ENCODE peak calls at places on chromosomes 2 and 18, in seven cellular contexts. U is GM12878, J is HepG2, H is K562, E is HCT116, T is SK-N-SH, A is H1. C is an unnamed sample.

GRCh38 chr18:23227729-23228075 is 92.4 kb downstream of the CABLES1 start:
- DNase-seq in H (no peak), T (no peak), E (no peak), U (no peak), A (no peak), J (peak), C (no peak)

GRCh38 chr2:96547751-96548161 is 11.2 kb downstream of the ARID5A start:
- DNase-seq in H (no peak), J (no peak), T (no peak), U (no peak), E (no peak), A (no peak), C (no peak)

GRCh38 chr2:224222320-224222719 is 179.6 kb downstream of the FAM124B start:
- DNase-seq in E (no peak), U (no peak), T (no peak), A (no peak), H (no peak), J (no peak), C (no peak)

GRCh38 chr2:23220687-23221086 is 164.3 kb upstream of the KLHL29 start:
- DNase-seq in T (no peak), A (no peak), U (no peak), H (no peak), J (no peak), E (no peak), C (no peak)

GRCh38 chr2:206521115-206521514 is 77.8 kb downstream of the ADAM23 start:
- DNase-seq in U (no peak), A (no peak), T (no peak), E (no peak), J (no peak), H (no peak), C (no peak)

GRCh38 chr18:64618390-64618789 is 469.5 kb upstream of the LINC00305 start:
- DNase-seq in J (no peak), T (no peak), U (no peak), A (no peak), E (no peak), H (no peak), C (no peak)

GRCh38 chr2:104177179-104177578 is 676.7 kb upstream of the POU3F3 start:
- DNase-seq in A (no peak), H (no peak), E (no peak), T (no peak), U (no peak), J (no peak), C (peak)

GRCh38 chr2:80335411-80335810 is 30.9 kb upstream of the LRRTM1 start:
- DNase-seq in A (no peak), T (no peak), H (no peak), U (no peak), E (no peak), J (no peak), C (no peak)

GRCh38 chr18:76565238-76566173 is 70.5 kb upstream of the ZNF516 start:
- DNase-seq in T (peak), A (peak), E (no peak), H (peak), J (peak), U (no peak), C (peak)

DNA sequence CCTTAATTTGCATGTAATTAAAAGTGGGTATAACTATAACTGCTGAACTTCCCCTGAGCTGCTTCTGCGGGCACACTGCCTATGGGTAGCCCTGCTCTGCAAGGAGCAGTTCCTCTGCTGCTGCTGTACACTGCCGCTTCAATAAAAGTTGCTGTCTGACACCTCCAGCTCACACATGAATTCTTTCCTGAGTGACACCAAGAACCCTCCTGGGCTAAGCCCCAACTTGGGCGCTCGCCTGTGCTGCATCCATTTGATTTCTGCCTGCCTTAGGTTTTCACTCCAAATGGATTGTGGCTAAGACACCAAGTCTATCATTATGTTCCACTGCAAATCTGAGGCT is 215.7 kb downstream of the ANAPC1 start:
- DNase-seq in E (no peak), J (no peak), H (no peak), A (no peak), U (no peak), T (no peak), C (no peak)
- TF ChIP-seq JUND in E (no peak), J (no peak), H (no peak), A (no peak), U (no peak), T (no peak), C (no peak)

GRCh38 chr18:2827076-2827475 is 19.7 kb upstream of the EMILIN2 start:
- DNase-seq in H (no peak), A (no peak), T (no peak), E (no peak), J (no peak), U (no peak), C (no peak)
- TF ChIP-seq JUND in H (no peak), A (no peak), T (no peak), E (no peak), J (no peak), U (no peak), C (no peak)

GRCh38 chr2:133266926-133267590 is 301.2 kb downstream of the NCKAP5 start:
- DNase-seq in J (no peak), T (peak), H (no peak), U (no peak), E (no peak), A (no peak), C (no peak)

GRCh38 chr2:133266075-133266925 is 302.0 kb downstream of the NCKAP5 start:
- DNase-seq in A (no peak), E (no peak), T (peak), U (no peak), J (no peak), H (no peak), C (peak)

GRCh38 chr2:133262888-133263287 is 305.4 kb downstream of the NCKAP5 start:
- DNase-seq in T (no peak), J (no peak), E (no peak), U (no peak), H (no peak), A (no peak), C (peak)

GRCh38 chr2:133270550-133270949 is 297.7 kb downstream of the NCKAP5 start:
- DNase-seq in A (no peak), E (no peak), J (no peak), T (no peak), U (no peak), H (no peak), C (no peak)

GRCh38 chr2:133264951-133265949 is 303.0 kb downstream of the NCKAP5 start:
- DNase-seq in J (no peak), U (no peak), H (no peak), E (no peak), T (peak), A (no peak), C (no peak)
- TF ChIP-seq JUND in J (no peak), U (no peak), H (no peak), E (no peak), T (no peak), A (no peak), C (no peak)

GRCh38 chr18:48992791-48993555 is 42.2 kb upstream of the SMAD7 start:
- DNase-seq in E (no peak), T (no peak), H (no peak), A (no peak), J (no peak), U (peak), C (no peak)
- TF ChIP-seq JUND in E (no peak), T (no peak), H (no peak), A (no peak), J (no peak), U (no peak), C (no peak)

DNA sequence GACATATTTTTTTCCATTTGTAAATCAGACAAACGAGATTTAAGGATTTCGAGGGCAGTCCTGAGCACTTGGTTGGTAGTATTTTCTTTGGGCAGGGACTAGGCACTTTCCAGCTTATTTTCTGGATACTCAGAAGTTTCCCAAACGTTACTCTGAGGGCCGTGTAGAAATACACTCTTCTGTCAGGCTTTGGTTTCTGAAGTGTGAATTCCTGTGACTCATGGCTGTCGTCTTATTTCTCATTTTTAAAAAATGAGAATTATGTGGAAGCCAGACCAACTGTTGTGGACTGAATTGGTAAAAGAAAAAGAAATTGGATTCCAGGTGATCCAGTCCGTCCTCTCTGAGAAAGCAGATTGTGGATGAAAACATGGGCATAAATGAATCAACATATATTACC is 658.6 kb upstream of the FANCL start:
- DNase-seq in U (no peak), T (no peak), E (no peak), A (no peak), H (no peak), J (no peak), C (no peak)
- TF ChIP-seq JUND in U (no peak), T (no peak), E (no peak), A (no peak), H (no peak), J (no peak), C (no peak)

GRCh38 chr2:13020469-13020868 is 303.7 kb downstream of the TRIB2 start:
- DNase-seq in J (no peak), U (no peak), T (no peak), E (no peak), A (no peak), H (no peak), C (no peak)

GRCh38 chr2:13015941-13016340 is 299.2 kb downstream of the TRIB2 start:
- DNase-seq in A (no peak), J (no peak), E (no peak), U (no peak), T (no peak), H (no peak), C (no peak)

GRCh38 chr2:13018490-13018889 is 301.8 kb downstream of the TRIB2 start:
- DNase-seq in U (no peak), E (no peak), A (no peak), H (no peak), T (no peak), J (no peak), C (no peak)

GRCh38 chr2:13021470-13021957 is 304.8 kb downstream of the TRIB2 start:
- DNase-seq in J (no peak), H (no peak), T (peak), E (no peak), U (no peak), A (no peak), C (no peak)
- TF ChIP-seq JUND in J (no peak), H (no peak), T (no peak), E (no peak), U (no peak), A (no peak), C (no peak)

GRCh38 chr2:118913805-118914645 is 28.0 kb upstream of the MARCO start:
- DNase-seq in H (no peak), J (no peak), U (no peak), T (no peak), E (peak), A (no peak), C (no peak)
- TF ChIP-seq JUND in H (no peak), J (no peak), U (no peak), T (no peak), E (peak), A (no peak), C (no peak)

C was measured in T47D.